ENCODE peak calls at places on chromosomes 2 and 18, in seven cellular contexts. I is mesendoderm, E is H1, Y is IMR-90, J is neuronal stem cell, R is H9, L is trophoblast cell. V is an unnamed sample.
A peak's percentile ranks its signal among the peaks of the same experiment; 100 is the strongest.

GRCh38 chr18:34947711-34948125 is 93.5 kb upstream of the MAPRE2 start:
- DNase-seq in I (peak; percentile 30), E (no peak), Y (peak; percentile 65), J (no peak), R (no peak), L (peak; percentile 67), V (peak; percentile 73)

GRCh38 chr2:61423714-61424113 is 47.2 kb downstream of the USP34 start:
- DNase-seq in I (no peak), E (no peak), Y (peak; percentile 69), J (no peak), R (no peak), L (no peak), V (peak; percentile 40)

GRCh38 chr2:160505236-160505635 is 11.6 kb upstream of the RBMS1 start:
- DNase-seq in I (no peak), E (no peak), Y (no peak), J (no peak), R (no peak), L (no peak), V (no peak)

GRCh38 chr2:156110890-156111289 is 221.6 kb downstream of the NR4A2 start:
- DNase-seq in I (peak; percentile 79), E (peak; percentile 60), Y (no peak), J (no peak), R (peak; percentile 62), L (peak; percentile 63), V (peak; percentile 4)

GRCh38 chr2:148552675-148553331 is 91.7 kb upstream of the EPC2 start:
- DNase-seq in I (no peak), E (no peak), Y (peak; percentile 22), J (no peak), R (no peak), L (no peak), V (peak; percentile 34)

GRCh38 chr2:222794585-222795579 is 66.0 kb upstream of the ACSL3 start:
- DNase-seq in I (peak; percentile 83), E (no peak), Y (no peak), J (no peak), R (peak; percentile 62), L (no peak), V (no peak)

GRCh38 chr18:36736094-36736493 is 92.7 kb downstream of the TPGS2 start:
- DNase-seq in I (no peak), E (no peak), Y (no peak), J (no peak), R (no peak), L (no peak), V (no peak)

GRCh38 chr2:180753809-180754761 is 226.3 kb upstream of the UBE2E3 start:
- DNase-seq in I (no peak), E (no peak), Y (peak; percentile 82), J (no peak), R (no peak), L (no peak), V (peak; percentile 46)

GRCh38 chr2:241530571-241530970 is 22.2 kb upstream of the STK25 start:
- DNase-seq in I (no peak), E (no peak), Y (no peak), J (no peak), R (no peak), L (no peak), V (no peak)

GRCh38 chr18:29853126-29853525 is 1189.4 kb downstream of the DSC3 start:
- DNase-seq in I (no peak), E (no peak), Y (peak; percentile 3), J (no peak), R (no peak), L (no peak), V (no peak)

GRCh38 chr2:71451695-71452094 is 1.7 kb upstream of the DYSF start:
- DNase-seq in I (no peak), E (no peak), Y (no peak), J (no peak), R (no peak), L (peak; percentile 13), V (peak; percentile 61)

GRCh38 chr2:155310589-155310988 is 612.1 kb downstream of the KCNJ3 start:
- DNase-seq in I (peak; percentile 52), E (no peak), Y (no peak), J (peak; percentile 17), R (no peak), L (peak; percentile 64), V (peak; percentile 8)

GRCh38 chr2:238406222-238406997 is 20.3 kb upstream of the ASB1 start:
- DNase-seq in I (no peak), E (no peak), Y (no peak), J (no peak), R (no peak), L (no peak), V (no peak)

GRCh38 chr18:22872894-22873537 is 60.1 kb upstream of the RBBP8 start:
- DNase-seq in I (no peak), E (no peak), Y (peak; percentile 5), J (no peak), R (no peak), L (no peak), V (peak; percentile 13)

GRCh38 chr18:54284967-54285785 is 15.9 kb downstream of the POLI start:
- DNase-seq in I (peak; percentile 13), E (no peak), Y (peak; percentile 75), J (no peak), R (no peak), L (peak; percentile 66), V (peak; percentile 74)

GRCh38 chr2:222797308-222797707 is 63.5 kb upstream of the ACSL3 start:
- DNase-seq in I (peak; percentile 54), E (no peak), Y (peak; percentile 34), J (no peak), R (no peak), L (no peak), V (peak; percentile 25)

GRCh38 chr2:79702934-79703333 is 190.1 kb downstream of the CTNNA2 start:
- DNase-seq in I (no peak), E (no peak), Y (no peak), J (no peak), R (no peak), L (no peak), V (peak; percentile 40)

GRCh38 chr2:61005736-61006135 is 11.8 kb upstream of the PEX13 start:
- DNase-seq in I (no peak), E (no peak), Y (no peak), J (no peak), R (no peak), L (no peak), V (no peak)

GRCh38 chr2:113890253-113891235 is 655 bp downstream of the ACTR3 start:
- DNase-seq in I (peak; percentile 77), E (peak; percentile 76), Y (peak; percentile 80), J (peak; percentile 61), R (peak; percentile 49), L (peak; percentile 80), V (peak; percentile 81)

GRCh38 chr2:128472789-128473174 is 154.1 kb upstream of the HS6ST1 start:
- DNase-seq in I (no peak), E (no peak), Y (peak; percentile 35), J (no peak), R (no peak), L (no peak), V (peak; percentile 14)

GRCh38 chr2:128468186-128468585 is 149.5 kb upstream of the HS6ST1 start:
- DNase-seq in I (no peak), E (no peak), Y (no peak), J (no peak), R (no peak), L (no peak), V (no peak)

GRCh38 chr2:128469203-128469602 is 150.5 kb upstream of the HS6ST1 start:
- DNase-seq in I (peak; percentile 52), E (peak; percentile 69), Y (no peak), J (no peak), R (peak; percentile 40), L (peak; percentile 34), V (no peak)

GRCh38 chr2:128467321-128467901 is 148.7 kb upstream of the HS6ST1 start:
- DNase-seq in I (no peak), E (peak; percentile 33), Y (no peak), J (no peak), R (peak; percentile 13), L (no peak), V (no peak)

GRCh38 chr2:128469875-128470274 is 151.2 kb upstream of the HS6ST1 start:
- DNase-seq in I (no peak), E (peak; percentile 8), Y (no peak), J (no peak), R (no peak), L (no peak), V (no peak)
- H2BK5ac ChIP-seq in I (no peak overlapping the region), E (no peak overlapping the region), Y (no peak overlapping the region), J (no peak overlapping the region), R (no peak overlapping the region), L (no peak overlapping the region), V (no peak overlapping the region)

GRCh38 chr2:232447638-232448472 is 8.1 kb upstream of the ALPI start:
- DNase-seq in I (no peak), E (peak; percentile 47), Y (no peak), J (no peak), R (peak; percentile 22), L (no peak), V (no peak)
- H2BK5ac ChIP-seq in I (no peak overlapping the region), E (no peak overlapping the region), Y (no peak overlapping the region), J (no peak overlapping the region), R (no peak overlapping the region), L (no peak overlapping the region), V (no peak overlapping the region)

GRCh38 chr2:231968820-231969219 is 7.3 kb downstream of the DIS3L2 start:
- DNase-seq in I (no peak), E (no peak), Y (no peak), J (no peak), R (no peak), L (no peak), V (no peak)

GRCh38 chr2:231970461-231970860 is 8.9 kb downstream of the DIS3L2 start:
- DNase-seq in I (no peak), E (no peak), Y (peak; percentile 34), J (no peak), R (no peak), L (no peak), V (no peak)

GRCh38 chr2:231961349-231962166 is at the start of gene DIS3L2:
- DNase-seq in I (peak; percentile 92), E (peak; percentile 86), Y (peak; percentile 70), J (peak; percentile 79), R (peak; percentile 81), L (peak; percentile 86), V (peak; percentile 87)

GRCh38 chr2:231965118-231965517 is 3.6 kb downstream of the DIS3L2 start:
- DNase-seq in I (peak; percentile 12), E (no peak), Y (no peak), J (no peak), R (no peak), L (peak; percentile 52), V (peak; percentile 16)

DNA sequence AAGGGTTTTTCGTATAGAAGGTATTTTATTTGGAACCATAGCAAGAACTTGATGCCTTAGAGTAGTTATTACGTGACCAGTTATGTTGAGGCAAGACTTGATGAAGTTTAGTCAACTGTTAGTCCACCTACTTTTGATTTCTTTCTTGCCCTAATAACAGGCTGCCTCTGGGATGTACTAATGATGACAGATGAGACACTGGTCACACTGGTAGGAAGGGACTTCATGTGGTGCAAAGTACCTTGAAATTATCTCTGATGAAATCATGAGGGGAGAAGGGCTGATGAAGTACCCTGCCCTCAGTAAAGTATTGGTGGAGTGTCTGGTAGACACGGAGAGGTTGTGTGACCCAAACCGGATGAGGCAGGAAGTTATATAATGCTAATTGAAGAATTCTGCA is 5.4 kb downstream of the DIS3L2 start:
- DNase-seq in I (no peak), E (no peak), Y (no peak), J (no peak), R (no peak), L (no peak), V (no peak)
- H2BK5ac ChIP-seq in I (no peak overlapping the region), E (no peak overlapping the region), Y (no peak overlapping the region), J (no peak overlapping the region), R (no peak overlapping the region), L (no peak overlapping the region), V (no peak overlapping the region)

DNA sequence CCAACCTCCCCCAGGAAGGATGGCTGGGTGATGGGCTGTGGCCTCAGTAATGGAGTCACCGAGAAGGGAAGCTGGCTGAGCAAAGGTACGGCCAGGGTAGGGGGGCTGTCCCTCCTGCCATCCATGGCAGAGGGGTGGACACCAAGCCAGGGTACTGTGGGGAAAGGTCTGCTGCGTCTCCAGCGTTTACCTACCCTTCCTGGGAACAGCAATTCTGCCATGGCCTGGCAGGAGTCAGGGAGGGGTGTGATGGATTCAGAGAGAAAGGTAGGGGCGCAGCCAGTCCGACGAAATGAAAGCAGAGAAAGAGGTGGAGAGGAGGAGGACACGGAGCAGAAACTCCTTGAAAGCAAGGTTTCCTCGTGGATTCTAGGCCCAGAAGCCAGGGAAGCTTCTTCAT is 182.9 kb downstream of the ZFP36L2 start:
- DNase-seq in I (no peak), E (no peak), Y (no peak), J (no peak), R (no peak), L (no peak), V (no peak)
- H2BK5ac ChIP-seq in I (peak overlapping the region; percentile 20), E (no peak overlapping the region), Y (peak overlapping the region; percentile 75), J (peak overlapping the region; percentile 21), R (no peak overlapping the region), L (peak overlapping the region; percentile 50), V (no peak overlapping the region)